ENCODE peak calls at places on chromosome 22, in six cellular contexts. D is left ventricle myocardium inferior, Q is kidney, L is endodermal cell, H is Caco-2, J is fibroblast of villous mesenchyme. S is an unnamed sample.

GRCh38 chr22:33895444-33895843 is 24.8 kb downstream of the LARGE1 start:
- DNase-seq in Q (no peak), D (no peak), J (no peak), L (no peak), H (no peak), S (no peak)

GRCh38 chr22:43829904-43830851 is 18.1 kb upstream of the EFCAB6 start:
- DNase-seq in D (peak; percentile 87), Q (peak; percentile 55), L (no peak), H (no peak), J (peak; percentile 60), S (peak; percentile 73)

GRCh38 chr22:39318507-39319283 is 728 bp downstream of the RPL3 start:
- DNase-seq in J (no peak), H (no peak), L (no peak), Q (no peak), D (no peak), S (no peak)

GRCh38 chr22:39219071-39220050 is 25.4 kb downstream of the PDGFB start:
- DNase-seq in D (no peak), H (no peak), J (no peak), L (peak; percentile 59), Q (peak; percentile 18), S (no peak)

GRCh38 chr22:43433451-43433850 is 21.6 kb downstream of the MPPED1 start:
- DNase-seq in Q (no peak), H (no peak), J (no peak), D (no peak), L (no peak), S (no peak)

GRCh38 chr22:25966448-25966913 is 202.8 kb upstream of the SEZ6L start:
- DNase-seq in Q (no peak), H (no peak), J (no peak), D (no peak), L (peak; percentile 71), S (no peak)

GRCh38 chr22:49764151-49764581 is 63.5 kb downstream of the BRD1 start:
- DNase-seq in L (peak; percentile 56), H (no peak), Q (peak; percentile 73), D (peak; percentile 13), J (peak; percentile 60), S (no peak)

GRCh38 chr22:39097098-39098020 is at the start of gene APOBEC3H:
- DNase-seq in D (no peak), L (peak; percentile 45), Q (no peak), H (no peak), J (peak; percentile 21), S (no peak)

GRCh38 chr22:37515902-37516301 is 3.3 kb downstream of the CARD10 start:
- DNase-seq in H (no peak), J (no peak), D (no peak), L (no peak), Q (peak; percentile 65), S (no peak)

GRCh38 chr22:38228873-38229740 is 27.3 kb downstream of the MAFF start:
- DNase-seq in D (no peak), L (no peak), H (no peak), Q (no peak), J (peak; percentile 58), S (peak; percentile 92)

GRCh38 chr22:32880061-32880460 is 78.6 kb downstream of the TIMP3 start:
- DNase-seq in L (no peak), Q (no peak), H (no peak), D (no peak), J (peak; percentile 59), S (peak; percentile 29)

GRCh38 chr22:28430656-28431055 is 249.0 kb downstream of the TTC28 start:
- DNase-seq in H (no peak), L (no peak), Q (no peak), D (no peak), J (no peak), S (peak; percentile 58)

GRCh38 chr22:37383342-37383741 is 43.9 kb downstream of the ELFN2 start:
- DNase-seq in J (no peak), D (no peak), H (no peak), L (no peak), Q (no peak), S (no peak)

GRCh38 chr22:37480387-37481346 is 5.5 kb downstream of the MFNG start:
- DNase-seq in H (no peak), Q (no peak), D (no peak), J (no peak), L (no peak), S (no peak)

GRCh38 chr22:50508897-50509296 is 873 bp downstream of the NCAPH2 start:
- DNase-seq in D (no peak), Q (no peak), L (no peak), J (no peak), H (no peak), S (no peak)

GRCh38 chr22:41731609-41732008 is 32.3 kb downstream of the MEI1 start:
- DNase-seq in L (no peak), H (no peak), J (no peak), D (no peak), Q (no peak), S (no peak)

GRCh38 chr22:41818011-41818410 is 14.9 kb upstream of the SREBF2 start:
- DNase-seq in L (no peak), D (no peak), Q (no peak), H (no peak), J (no peak), S (no peak)

GRCh38 chr22:28019881-28020861 is 101.1 kb upstream of the PITPNB start:
- DNase-seq in J (peak; percentile 80), L (peak; percentile 94), D (peak; percentile 78), H (peak; percentile 82), Q (peak; percentile 86), S (peak; percentile 66)

GRCh38 chr22:49327411-49327810 is 500.3 kb downstream of the BRD1 start:
- DNase-seq in L (peak; percentile 10), Q (peak; percentile 18), D (no peak), J (no peak), H (no peak), S (no peak)

GRCh38 chr22:37501610-37502341 is 15.6 kb upstream of the MFNG start:
- DNase-seq in Q (peak; percentile 92), J (peak; percentile 94), D (peak; percentile 67), H (peak; percentile 94), L (no peak), S (peak; percentile 92)

GRCh38 chr22:45211435-45211834 is 29.3 kb downstream of the KIAA0930 start:
- DNase-seq in L (no peak), J (peak; percentile 49), H (no peak), Q (peak; percentile 12), D (no peak), S (no peak)

GRCh38 chr22:48724899-48725298 is 1102.8 kb downstream of the BRD1 start:
- DNase-seq in H (no peak), D (peak; percentile 0), L (no peak), Q (peak; percentile 54), J (no peak), S (no peak)

GRCh38 chr22:34588893-34589545 is 476.9 kb upstream of the ISX start:
- DNase-seq in D (no peak), J (no peak), L (peak; percentile 61), Q (peak; percentile 71), H (no peak), S (no peak)

GRCh38 chr22:33427461-33427860 is 369.3 kb upstream of the SYN3 start:
- DNase-seq in H (no peak), L (no peak), D (no peak), J (no peak), Q (no peak), S (no peak)

GRCh38 chr22:40748388-40748970 is 69.2 kb downstream of the MCHR1 start:
- DNase-seq in L (peak; percentile 56), Q (no peak), D (no peak), J (no peak), H (no peak), S (no peak)

GRCh38 chr22:24996420-24996952 is 44.0 kb downstream of the KIAA1671 start:
- DNase-seq in L (peak; percentile 96), Q (no peak), D (no peak), H (peak; percentile 38), J (peak; percentile 58), S (peak; percentile 57)

GRCh38 chr22:40193429-40194421 is 16.0 kb downstream of the TNRC6B start:
- DNase-seq in Q (no peak), L (peak; percentile 81), H (peak; percentile 33), J (peak; percentile 56), D (no peak), S (peak; percentile 71)

GRCh38 chr22:37483594-37484114 is 2.5 kb downstream of the MFNG start:
- DNase-seq in L (no peak), H (no peak), J (no peak), Q (no peak), D (no peak), S (no peak)

GRCh38 chr22:50733521-50734342 is 4.3 kb upstream of the ACR start:
- DNase-seq in J (peak; percentile 30), H (no peak), L (no peak), Q (peak; percentile 56), D (peak; percentile 16), S (peak; percentile 19)

GRCh38 chr22:44088976-44089570 is 65.0 kb downstream of the PARVB start:
- DNase-seq in J (no peak), L (no peak), D (peak; percentile 66), Q (peak; percentile 45), H (no peak), S (peak; percentile 69)

DNA sequence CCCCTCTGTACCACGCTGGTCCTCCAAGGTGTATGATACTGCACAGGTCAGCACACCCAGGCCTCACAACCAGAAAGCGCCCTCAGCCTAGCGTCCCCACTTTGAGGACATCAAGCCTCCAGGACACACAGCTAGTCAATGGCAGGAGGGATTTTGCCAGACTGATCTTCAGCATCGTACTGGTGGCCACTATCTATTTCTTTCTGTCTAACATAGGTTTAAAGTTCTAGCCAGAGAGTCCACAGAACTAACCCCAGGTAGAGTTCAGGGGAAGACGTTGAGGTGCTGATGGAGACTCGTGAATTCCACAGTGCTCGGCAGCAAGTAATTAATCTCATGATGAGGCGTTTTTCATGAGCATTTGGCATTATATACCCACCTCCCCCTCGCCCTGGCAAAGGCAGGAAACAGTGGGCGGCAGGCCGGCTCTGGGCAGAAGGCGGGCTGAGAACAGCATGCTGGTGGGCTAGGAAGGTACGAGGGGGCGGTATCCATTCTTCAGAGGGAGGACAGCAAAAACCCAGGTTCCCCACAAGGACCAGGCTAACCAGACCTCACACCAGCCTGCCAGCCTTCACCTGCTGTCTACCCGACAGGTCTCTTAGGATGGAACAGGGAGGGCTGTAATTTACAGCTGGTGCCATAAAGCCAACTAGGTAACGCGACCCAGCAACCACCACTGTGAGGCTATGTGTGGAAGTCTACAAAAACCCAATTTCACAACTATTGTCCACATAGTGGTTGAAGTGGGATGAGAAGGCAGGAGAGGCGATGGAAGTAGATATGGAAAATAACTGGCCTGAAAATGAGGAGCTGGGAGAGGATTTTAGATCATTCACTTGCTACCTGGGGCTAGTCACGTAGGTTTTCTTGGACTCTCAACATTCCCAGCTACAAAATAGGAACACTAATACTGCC is 18.5 kb downstream of the MYH9 start:
- DNase-seq in H (no peak), L (peak; percentile 73), Q (no peak), D (no peak), J (no peak), S (no peak)
- H3K4me3 ChIP-seq in H (no peak overlapping the region), L (peak overlapping the region; percentile 62), Q (no peak overlapping the region), D (peak overlapping the region; percentile 58), J (no peak overlapping the region), S (no peak overlapping the region)

GRCh38 chr22:20295262-20296064 is 24.4 kb downstream of the DGCR6L start:
- DNase-seq in Q (no peak), H (no peak), J (no peak), D (no peak), L (no peak), S (no peak)
- TF ChIP-seq CTCF in Q (no peak), H (no peak), J (no peak), D (no peak), L (peak; percentile 23), S (no peak)

GRCh38 chr22:22893891-22894739 is 6.5 kb downstream of the IGLL5 start:
- DNase-seq in D (no peak), L (peak; percentile 59), H (no peak), J (no peak), Q (no peak), S (no peak)
- H3K4me3 ChIP-seq in D (no peak overlapping the region), L (no peak overlapping the region), H (no peak overlapping the region), J (no peak overlapping the region), Q (no peak overlapping the region), S (no peak overlapping the region)

GRCh38 chr22:20758688-20759087 is 15.2 kb upstream of the SERPIND1 start:
- DNase-seq in L (peak; percentile 53), D (no peak), H (no peak), Q (no peak), J (no peak), S (no peak)
- TF ChIP-seq CTCF in L (peak; percentile 68), D (no peak), H (no peak), Q (no peak), J (peak; percentile 28), S (peak; percentile 13)

S was measured in cardiac fibroblast.